ENCODE peak calls at places on chromosomes 16 and 17, in four cellular contexts. One of them, this sample, is unnamed.

GRCh38 chr16:55539049-55539448 is 27.4 kb upstream of the CAPNS2 start:
- DNase-seq in skeletal muscle cell: peak
- DNase-seq in choroid plexus epithelial cell: peak
- DNase-seq in stimulated activated CD4-positive, alpha-beta T cell treated with anti-CD3 and anti-CD28 coated beads, Interleukin-15, amount 100 ng/mL, for 48 hours: no peak
- DNase-seq in this sample: peak

GRCh38 chr17:41620583-41621434 is 3.6 kb downstream of the KRT17 start:
- DNase-seq in stimulated activated CD4-positive, alpha-beta T cell treated with anti-CD3 and anti-CD28 coated beads, Interleukin-15, amount 100 ng/mL, for 48 hours: no peak
- DNase-seq in choroid plexus epithelial cell: peak
- DNase-seq in skeletal muscle cell: no peak
- DNase-seq in this sample: no peak

GRCh38 chr17:10051112-10051511 is 146.0 kb upstream of the RCVRN start:
- DNase-seq in choroid plexus epithelial cell: peak
- DNase-seq in skeletal muscle cell: no peak
- DNase-seq in stimulated activated CD4-positive, alpha-beta T cell treated with anti-CD3 and anti-CD28 coated beads, Interleukin-15, amount 100 ng/mL, for 48 hours: no peak
- DNase-seq in this sample: peak

GRCh38 chr16:84088695-84089395 is 27.9 kb downstream of the MBTPS1 start:
- DNase-seq in skeletal muscle cell: no peak
- DNase-seq in choroid plexus epithelial cell: no peak
- DNase-seq in stimulated activated CD4-positive, alpha-beta T cell treated with anti-CD3 and anti-CD28 coated beads, Interleukin-15, amount 100 ng/mL, for 48 hours: peak
- DNase-seq in this sample: no peak

GRCh38 chr16:4431023-4431422 is 5.4 kb downstream of the DNAJA3 start:
- DNase-seq in stimulated activated CD4-positive, alpha-beta T cell treated with anti-CD3 and anti-CD28 coated beads, Interleukin-15, amount 100 ng/mL, for 48 hours: no peak
- DNase-seq in skeletal muscle cell: no peak
- DNase-seq in choroid plexus epithelial cell: no peak
- DNase-seq in this sample: no peak

GRCh38 chr17:32127156-32127897 is 15.0 kb upstream of the RHOT1 start:
- DNase-seq in choroid plexus epithelial cell: peak
- DNase-seq in skeletal muscle cell: no peak
- DNase-seq in stimulated activated CD4-positive, alpha-beta T cell treated with anti-CD3 and anti-CD28 coated beads, Interleukin-15, amount 100 ng/mL, for 48 hours: peak
- DNase-seq in this sample: peak

GRCh38 chr17:70366421-70366820 is 197.1 kb downstream of the KCNJ2 start:
- DNase-seq in stimulated activated CD4-positive, alpha-beta T cell treated with anti-CD3 and anti-CD28 coated beads, Interleukin-15, amount 100 ng/mL, for 48 hours: no peak
- DNase-seq in choroid plexus epithelial cell: no peak
- DNase-seq in skeletal muscle cell: no peak
- DNase-seq in this sample: no peak

GRCh38 chr17:68776451-68776850 is 175.3 kb upstream of the FAM20A start:
- DNase-seq in choroid plexus epithelial cell: peak
- DNase-seq in skeletal muscle cell: no peak
- DNase-seq in stimulated activated CD4-positive, alpha-beta T cell treated with anti-CD3 and anti-CD28 coated beads, Interleukin-15, amount 100 ng/mL, for 48 hours: no peak
- DNase-seq in this sample: peak

GRCh38 chr16:53083123-53083522 is 28.3 kb downstream of the CHD9 start:
- DNase-seq in choroid plexus epithelial cell: peak
- DNase-seq in stimulated activated CD4-positive, alpha-beta T cell treated with anti-CD3 and anti-CD28 coated beads, Interleukin-15, amount 100 ng/mL, for 48 hours: no peak
- DNase-seq in skeletal muscle cell: no peak
- DNase-seq in this sample: peak

GRCh38 chr17:18363021-18363941 is at the start of gene SHMT1:
- DNase-seq in choroid plexus epithelial cell: peak
- DNase-seq in stimulated activated CD4-positive, alpha-beta T cell treated with anti-CD3 and anti-CD28 coated beads, Interleukin-15, amount 100 ng/mL, for 48 hours: peak
- DNase-seq in skeletal muscle cell: peak
- DNase-seq in this sample: peak

GRCh38 chr17:51555153-51555552 is 294.8 kb downstream of the UTP18 start:
- DNase-seq in choroid plexus epithelial cell: no peak
- DNase-seq in stimulated activated CD4-positive, alpha-beta T cell treated with anti-CD3 and anti-CD28 coated beads, Interleukin-15, amount 100 ng/mL, for 48 hours: no peak
- DNase-seq in skeletal muscle cell: no peak
- DNase-seq in this sample: no peak

GRCh38 chr17:6574689-6575595 is 18.6 kb upstream of the PITPNM3 start:
- DNase-seq in choroid plexus epithelial cell: peak
- DNase-seq in skeletal muscle cell: no peak
- DNase-seq in stimulated activated CD4-positive, alpha-beta T cell treated with anti-CD3 and anti-CD28 coated beads, Interleukin-15, amount 100 ng/mL, for 48 hours: peak
- DNase-seq in this sample: peak

GRCh38 chr17:44222112-44222869 is 2.8 kb upstream of the UBTF start:
- DNase-seq in skeletal muscle cell: peak
- DNase-seq in choroid plexus epithelial cell: peak
- DNase-seq in stimulated activated CD4-positive, alpha-beta T cell treated with anti-CD3 and anti-CD28 coated beads, Interleukin-15, amount 100 ng/mL, for 48 hours: no peak
- DNase-seq in this sample: peak

GRCh38 chr17:82835766-82836512 is 3.9 kb downstream of the ZNF750 start:
- DNase-seq in skeletal muscle cell: peak
- DNase-seq in stimulated activated CD4-positive, alpha-beta T cell treated with anti-CD3 and anti-CD28 coated beads, Interleukin-15, amount 100 ng/mL, for 48 hours: no peak
- DNase-seq in choroid plexus epithelial cell: no peak
- DNase-seq in this sample: no peak

GRCh38 chr17:39730095-39730921 is at the start of gene MIEN1:
- DNase-seq in skeletal muscle cell: no peak
- DNase-seq in stimulated activated CD4-positive, alpha-beta T cell treated with anti-CD3 and anti-CD28 coated beads, Interleukin-15, amount 100 ng/mL, for 48 hours: peak
- DNase-seq in choroid plexus epithelial cell: peak
- DNase-seq in this sample: peak

GRCh38 chr17:36721560-36722120 is 120.3 kb downstream of the MRM1 start:
- DNase-seq in skeletal muscle cell: no peak
- DNase-seq in stimulated activated CD4-positive, alpha-beta T cell treated with anti-CD3 and anti-CD28 coated beads, Interleukin-15, amount 100 ng/mL, for 48 hours: peak
- DNase-seq in choroid plexus epithelial cell: no peak
- DNase-seq in this sample: peak

GRCh38 chr17:47607481-47607880 is 42.2 kb upstream of the KPNB1 start:
- DNase-seq in stimulated activated CD4-positive, alpha-beta T cell treated with anti-CD3 and anti-CD28 coated beads, Interleukin-15, amount 100 ng/mL, for 48 hours: no peak
- DNase-seq in skeletal muscle cell: no peak
- DNase-seq in choroid plexus epithelial cell: no peak
- DNase-seq in this sample: no peak

GRCh38 chr16:58366247-58367031 is 25.8 kb upstream of the GINS3 start:
- DNase-seq in stimulated activated CD4-positive, alpha-beta T cell treated with anti-CD3 and anti-CD28 coated beads, Interleukin-15, amount 100 ng/mL, for 48 hours: no peak
- DNase-seq in choroid plexus epithelial cell: peak
- DNase-seq in skeletal muscle cell: peak
- DNase-seq in this sample: peak

GRCh38 chr17:44223574-44224046 is 4.1 kb upstream of the UBTF start:
- DNase-seq in stimulated activated CD4-positive, alpha-beta T cell treated with anti-CD3 and anti-CD28 coated beads, Interleukin-15, amount 100 ng/mL, for 48 hours: no peak
- DNase-seq in skeletal muscle cell: no peak
- DNase-seq in choroid plexus epithelial cell: no peak
- DNase-seq in this sample: peak

GRCh38 chr17:15998031-15998574 is 1.4 kb downstream of the ZSWIM7 start:
- DNase-seq in stimulated activated CD4-positive, alpha-beta T cell treated with anti-CD3 and anti-CD28 coated beads, Interleukin-15, amount 100 ng/mL, for 48 hours: no peak
- DNase-seq in skeletal muscle cell: no peak
- DNase-seq in choroid plexus epithelial cell: no peak
- DNase-seq in this sample: no peak

GRCh38 chr16:12178251-12178990 is 201.9 kb downstream of the SNX29 start:
- DNase-seq in skeletal muscle cell: peak
- DNase-seq in stimulated activated CD4-positive, alpha-beta T cell treated with anti-CD3 and anti-CD28 coated beads, Interleukin-15, amount 100 ng/mL, for 48 hours: no peak
- DNase-seq in choroid plexus epithelial cell: peak
- DNase-seq in this sample: peak

GRCh38 chr16:86798247-86799041 is 220.1 kb downstream of the FOXL1 start:
- DNase-seq in skeletal muscle cell: no peak
- DNase-seq in choroid plexus epithelial cell: no peak
- DNase-seq in stimulated activated CD4-positive, alpha-beta T cell treated with anti-CD3 and anti-CD28 coated beads, Interleukin-15, amount 100 ng/mL, for 48 hours: no peak
- DNase-seq in this sample: no peak

GRCh38 chr17:34499576-34499975 is 79.8 kb upstream of the TMEM132E start:
- DNase-seq in skeletal muscle cell: peak
- DNase-seq in stimulated activated CD4-positive, alpha-beta T cell treated with anti-CD3 and anti-CD28 coated beads, Interleukin-15, amount 100 ng/mL, for 48 hours: no peak
- DNase-seq in choroid plexus epithelial cell: peak
- DNase-seq in this sample: peak

GRCh38 chr17:41413353-41413752 is 11.0 kb downstream of the KRT37 start:
- DNase-seq in skeletal muscle cell: no peak
- DNase-seq in stimulated activated CD4-positive, alpha-beta T cell treated with anti-CD3 and anti-CD28 coated beads, Interleukin-15, amount 100 ng/mL, for 48 hours: no peak
- DNase-seq in choroid plexus epithelial cell: peak
- DNase-seq in this sample: peak

GRCh38 chr17:43416998-43417891 is 18.5 kb downstream of the ARL4D start:
- DNase-seq in stimulated activated CD4-positive, alpha-beta T cell treated with anti-CD3 and anti-CD28 coated beads, Interleukin-15, amount 100 ng/mL, for 48 hours: no peak
- DNase-seq in choroid plexus epithelial cell: peak
- DNase-seq in skeletal muscle cell: no peak
- DNase-seq in this sample: peak

GRCh38 chr16:69938981-69939820 is 11.9 kb upstream of the CLEC18A start:
- DNase-seq in choroid plexus epithelial cell: no peak
- DNase-seq in skeletal muscle cell: no peak
- DNase-seq in stimulated activated CD4-positive, alpha-beta T cell treated with anti-CD3 and anti-CD28 coated beads, Interleukin-15, amount 100 ng/mL, for 48 hours: no peak
- DNase-seq in this sample: no peak

GRCh38 chr16:85415196-85415988 is 197.7 kb upstream of the GSE1 start:
- DNase-seq in stimulated activated CD4-positive, alpha-beta T cell treated with anti-CD3 and anti-CD28 coated beads, Interleukin-15, amount 100 ng/mL, for 48 hours: no peak
- DNase-seq in choroid plexus epithelial cell: no peak
- DNase-seq in skeletal muscle cell: no peak
- DNase-seq in this sample: no peak

GRCh38 chr17:47907932-47908562 is 12.0 kb downstream of the SP2 start:
- DNase-seq in stimulated activated CD4-positive, alpha-beta T cell treated with anti-CD3 and anti-CD28 coated beads, Interleukin-15, amount 100 ng/mL, for 48 hours: no peak
- DNase-seq in skeletal muscle cell: no peak
- DNase-seq in choroid plexus epithelial cell: peak
- DNase-seq in this sample: no peak

GRCh38 chr16:58098207-58099096 is 30.7 kb downstream of the CFAP20 start:
- DNase-seq in skeletal muscle cell: no peak
- DNase-seq in stimulated activated CD4-positive, alpha-beta T cell treated with anti-CD3 and anti-CD28 coated beads, Interleukin-15, amount 100 ng/mL, for 48 hours: no peak
- DNase-seq in choroid plexus epithelial cell: peak
- DNase-seq in this sample: peak

GRCh38 chr16:50208460-50208931 is 55.4 kb downstream of the TENT4B start:
- DNase-seq in choroid plexus epithelial cell: peak
- DNase-seq in skeletal muscle cell: no peak
- DNase-seq in stimulated activated CD4-positive, alpha-beta T cell treated with anti-CD3 and anti-CD28 coated beads, Interleukin-15, amount 100 ng/mL, for 48 hours: no peak
- DNase-seq in this sample: peak

GRCh38 chr17:13522749-13523148 is 79.0 kb downstream of the HS3ST3A1 start:
- DNase-seq in skeletal muscle cell: no peak
- DNase-seq in stimulated activated CD4-positive, alpha-beta T cell treated with anti-CD3 and anti-CD28 coated beads, Interleukin-15, amount 100 ng/mL, for 48 hours: no peak
- DNase-seq in choroid plexus epithelial cell: no peak
- DNase-seq in this sample: no peak

GRCh38 chr17:46742539-46743270 is 75.8 kb downstream of the WNT3 start:
- DNase-seq in stimulated activated CD4-positive, alpha-beta T cell treated with anti-CD3 and anti-CD28 coated beads, Interleukin-15, amount 100 ng/mL, for 48 hours: peak
- DNase-seq in skeletal muscle cell: peak
- DNase-seq in choroid plexus epithelial cell: peak
- DNase-seq in this sample: peak

GRCh38 chr16:78274771-78275170 is 175.3 kb downstream of the WWOX start:
- DNase-seq in choroid plexus epithelial cell: no peak
- DNase-seq in skeletal muscle cell: no peak
- DNase-seq in stimulated activated CD4-positive, alpha-beta T cell treated with anti-CD3 and anti-CD28 coated beads, Interleukin-15, amount 100 ng/mL, for 48 hours: no peak
- DNase-seq in this sample: no peak

GRCh38 chr17:46008591-46008990 is 9.5 kb downstream of the STH start:
- DNase-seq in choroid plexus epithelial cell: no peak
- DNase-seq in skeletal muscle cell: no peak
- DNase-seq in stimulated activated CD4-positive, alpha-beta T cell treated with anti-CD3 and anti-CD28 coated beads, Interleukin-15, amount 100 ng/mL, for 48 hours: no peak
- DNase-seq in this sample: no peak

GRCh38 chr17:48722201-48722907 is at the start of gene PRAC1:
- DNase-seq in skeletal muscle cell: no peak
- DNase-seq in stimulated activated CD4-positive, alpha-beta T cell treated with anti-CD3 and anti-CD28 coated beads, Interleukin-15, amount 100 ng/mL, for 48 hours: no peak
- DNase-seq in choroid plexus epithelial cell: no peak
- DNase-seq in this sample: no peak

GRCh38 chr17:80751460-80752368 is 207.1 kb downstream of the RPTOR start:
- DNase-seq in choroid plexus epithelial cell: peak
- DNase-seq in stimulated activated CD4-positive, alpha-beta T cell treated with anti-CD3 and anti-CD28 coated beads, Interleukin-15, amount 100 ng/mL, for 48 hours: no peak
- DNase-seq in skeletal muscle cell: no peak
- DNase-seq in this sample: peak

GRCh38 chr17:4592240-4593005 is 8.1 kb downstream of the SMTNL2 start:
- DNase-seq in stimulated activated CD4-positive, alpha-beta T cell treated with anti-CD3 and anti-CD28 coated beads, Interleukin-15, amount 100 ng/mL, for 48 hours: no peak
- DNase-seq in skeletal muscle cell: no peak
- DNase-seq in choroid plexus epithelial cell: no peak
- DNase-seq in this sample: no peak

GRCh38 chr17:43671075-43671692 is 9.5 kb upstream of the MEOX1 start:
- DNase-seq in choroid plexus epithelial cell: no peak
- DNase-seq in skeletal muscle cell: peak
- DNase-seq in stimulated activated CD4-positive, alpha-beta T cell treated with anti-CD3 and anti-CD28 coated beads, Interleukin-15, amount 100 ng/mL, for 48 hours: no peak
- DNase-seq in this sample: no peak

GRCh38 chr17:21012736-21013135 is 30.1 kb downstream of the USP22 start:
- DNase-seq in skeletal muscle cell: no peak
- DNase-seq in stimulated activated CD4-positive, alpha-beta T cell treated with anti-CD3 and anti-CD28 coated beads, Interleukin-15, amount 100 ng/mL, for 48 hours: no peak
- DNase-seq in choroid plexus epithelial cell: no peak
- DNase-seq in this sample: no peak

GRCh38 chr16:84048871-84049270 is 6.3 kb upstream of the SLC38A8 start:
- DNase-seq in skeletal muscle cell: no peak
- DNase-seq in stimulated activated CD4-positive, alpha-beta T cell treated with anti-CD3 and anti-CD28 coated beads, Interleukin-15, amount 100 ng/mL, for 48 hours: no peak
- DNase-seq in choroid plexus epithelial cell: no peak
- DNase-seq in this sample: no peak